ENCODE peak calls at places on chromosome 18, in six cellular contexts. K, I, O, D, E and C are unnamed samples.
A peak's percentile ranks its signal among the peaks of the same experiment; 100 is the strongest.

GRCh38 chr18:65415167-65415566 is 335.6 kb upstream of the CDH7 start:
- DNase-seq in O (no peak), I (no peak), K (no peak), E (no peak), D (no peak), C (no peak)

GRCh38 chr18:7300971-7301553 is 70.2 kb downstream of the LRRC30 start:
- DNase-seq in K (no peak), I (no peak), O (no peak), D (no peak), E (no peak), C (no peak)

GRCh38 chr18:57397440-57397839 is 37.7 kb upstream of the ONECUT2 start:
- DNase-seq in E (peak; percentile 1), O (peak; percentile 43), I (peak; percentile 84), D (no peak), K (peak; percentile 7), C (no peak)

GRCh38 chr18:6962571-6963451 is 154.8 kb downstream of the LAMA1 start:
- DNase-seq in O (no peak), I (no peak), D (no peak), K (no peak), E (no peak), C (no peak)

GRCh38 chr18:77544792-77545191 is 295.1 kb downstream of the GALR1 start:
- DNase-seq in I (no peak), K (no peak), O (no peak), D (no peak), E (no peak), C (no peak)

GRCh38 chr18:54150226-54150625 is 74.2 kb downstream of the MBD2 start:
- DNase-seq in E (peak; percentile 12), D (no peak), O (no peak), I (no peak), K (no peak), C (no peak)

GRCh38 chr18:50162486-50163304 is 32.3 kb downstream of the MYO5B start:
- DNase-seq in K (no peak), E (no peak), I (no peak), O (no peak), D (no peak), C (no peak)

GRCh38 chr18:5879479-5879882 is 15.8 kb downstream of the TMEM200C start:
- DNase-seq in O (peak; percentile 31), K (peak; percentile 66), D (no peak), I (peak; percentile 65), E (peak; percentile 65), C (peak; percentile 29)

GRCh38 chr18:7871560-7872456 is 304.7 kb downstream of the PTPRM start:
- DNase-seq in E (peak; percentile 62), D (no peak), I (peak; percentile 17), K (peak; percentile 42), O (no peak), C (no peak)

GRCh38 chr18:5237723-5238370 is 40.8 kb upstream of the AKAIN1 start:
- DNase-seq in I (peak; percentile 85), O (peak; percentile 74), K (peak; percentile 91), D (peak; percentile 84), E (peak; percentile 93), C (peak; percentile 70)

GRCh38 chr18:29003194-29003593 is 826.3 kb upstream of the CDH2 start:
- DNase-seq in O (no peak), D (no peak), K (no peak), E (no peak), I (no peak), C (no peak)

GRCh38 chr18:50298443-50299284 is 11.2 kb upstream of the CXXC1 start:
- DNase-seq in I (no peak), O (no peak), K (no peak), D (no peak), E (no peak), C (no peak)

GRCh38 chr18:3448845-3449701 is 899 bp upstream of the TGIF1 start:
- DNase-seq in E (peak; percentile 94), D (peak; percentile 86), O (peak; percentile 88), I (peak; percentile 90), K (peak; percentile 94), C (peak; percentile 45)

GRCh38 chr18:63683152-63683551 is 19.6 kb upstream of the SERPINB11 start:
- DNase-seq in O (peak; percentile 96), K (peak; percentile 90), I (peak; percentile 96), E (peak; percentile 96), D (no peak), C (peak; percentile 5)

GRCh38 chr18:30451976-30452375 is 590.6 kb downstream of the DSC3 start:
- DNase-seq in O (no peak), E (no peak), D (no peak), I (no peak), K (no peak), C (no peak)

GRCh38 chr18:66682855-66683322 is 79.0 kb upstream of the CDH19 start:
- DNase-seq in O (peak; percentile 0), I (no peak), E (peak; percentile 8), K (no peak), D (no peak), C (no peak)

GRCh38 chr18:8756571-8756970 is 51.2 kb downstream of the MTCL1 start:
- DNase-seq in E (no peak), K (no peak), O (no peak), I (no peak), D (no peak), C (no peak)

GRCh38 chr18:35193313-35193712 is 47.5 kb upstream of the ZNF397 start:
- DNase-seq in E (no peak), I (no peak), K (no peak), D (no peak), O (no peak), C (no peak)

GRCh38 chr18:45733535-45733934 is 9.6 kb downstream of the SLC14A1 start:
- DNase-seq in K (no peak), O (no peak), E (no peak), I (no peak), D (no peak), C (no peak)

GRCh38 chr18:22169011-22169888 is at the start of gene GATA6:
- DNase-seq in I (peak; percentile 91), K (peak; percentile 95), D (no peak), O (peak; percentile 92), E (peak; percentile 98), C (peak; percentile 73)

GRCh38 chr18:22171263-22171838 is 2.0 kb downstream of the GATA6 start:
- DNase-seq in D (no peak), K (no peak), E (no peak), I (no peak), O (no peak), C (no peak)

GRCh38 chr18:22169889-22170420 is 566 bp downstream of the GATA6 start:
- DNase-seq in O (no peak), E (no peak), I (peak; percentile 53), D (no peak), K (peak; percentile 67), C (no peak)

GRCh38 chr18:22171839-22172582 is 2.6 kb downstream of the GATA6 start:
- DNase-seq in D (no peak), K (peak; percentile 30), O (no peak), E (no peak), I (no peak), C (no peak)

GRCh38 chr18:22170421-22171262 is 1.3 kb downstream of the GATA6 start:
- DNase-seq in E (peak; percentile 80), K (peak; percentile 72), I (peak; percentile 75), D (no peak), O (peak; percentile 77), C (no peak)
- H3K4me3 ChIP-seq in E (peak overlapping the region; percentile 90), K (peak overlapping the region; percentile 91), I (peak overlapping the region; percentile 77), D (no peak overlapping the region), O (peak overlapping the region; percentile 86), C (peak overlapping the region; percentile 80)

GRCh38 chr18:74152906-74153305 is 4.6 kb downstream of the TIMM21 start:
- DNase-seq in E (no peak), D (no peak), O (no peak), I (no peak), K (no peak), C (no peak)

GRCh38 chr18:74153793-74154192 is 5.5 kb downstream of the TIMM21 start:
- DNase-seq in D (no peak), E (no peak), I (no peak), O (no peak), K (no peak), C (no peak)

GRCh38 chr18:74152270-74152669 is 3.9 kb downstream of the TIMM21 start:
- DNase-seq in E (no peak), K (no peak), D (no peak), I (no peak), O (no peak), C (no peak)

GRCh38 chr18:74155276-74155675 is 7.0 kb downstream of the TIMM21 start:
- DNase-seq in K (no peak), O (peak; percentile 31), E (peak; percentile 6), I (peak; percentile 64), D (no peak), C (no peak)

GRCh38 chr18:74153377-74153776 is 5.1 kb downstream of the TIMM21 start:
- DNase-seq in D (no peak), E (no peak), O (no peak), I (no peak), K (peak; percentile 6), C (no peak)
- H3K4me3 ChIP-seq in D (no peak overlapping the region), E (no peak overlapping the region), O (no peak overlapping the region), I (no peak overlapping the region), K (no peak overlapping the region), C (no peak overlapping the region)

DNA sequence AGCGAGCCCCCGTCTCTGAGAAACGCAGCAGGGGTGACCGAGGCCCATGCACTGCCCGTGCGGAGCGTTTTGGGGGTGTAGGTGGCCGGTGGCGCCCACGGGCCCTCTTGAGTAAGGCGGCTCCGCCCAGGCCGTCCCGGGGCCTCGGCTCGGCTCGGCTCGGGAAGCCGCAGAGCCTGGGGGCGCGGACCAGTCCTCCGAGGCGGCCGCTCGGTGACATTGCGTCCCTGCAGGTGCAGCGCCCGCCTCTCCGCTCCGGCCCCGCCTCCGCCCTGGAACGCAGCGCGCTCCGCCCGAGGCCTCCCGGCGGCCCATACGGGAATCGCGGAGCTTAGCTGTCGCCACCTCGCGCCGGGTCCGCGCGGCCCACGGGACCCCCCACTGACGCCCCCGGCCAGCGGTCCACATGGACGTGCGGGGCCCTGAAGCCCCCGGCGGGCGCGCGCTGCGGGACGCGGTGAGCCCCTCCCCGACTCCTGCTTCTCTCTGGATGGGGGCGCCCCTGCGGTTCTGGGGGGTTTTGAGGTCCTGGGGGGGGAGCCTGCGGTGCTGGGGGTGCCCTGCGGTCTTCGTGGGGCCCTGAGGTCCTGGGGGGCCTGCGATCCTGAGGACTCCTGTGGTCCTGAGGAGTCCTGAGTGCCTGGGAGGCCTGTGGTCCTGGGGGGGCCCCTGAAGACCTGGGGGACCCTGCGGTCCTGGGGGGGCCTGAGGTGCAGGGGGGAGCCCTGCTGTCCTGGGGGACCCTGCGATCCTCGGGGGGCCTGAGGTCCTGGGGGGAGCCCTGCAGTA is at the start of gene HSBP1L1:
- DNase-seq in I (no peak), E (no peak), K (peak; percentile 26), D (peak; percentile 61), O (no peak), C (no peak)
- H3K4me3 ChIP-seq in I (peak within 1 kb of the TSS; percentile 66), E (peak within 1 kb of the TSS; percentile 64), K (peak within 1 kb of the TSS; percentile 65), D (peak within 1 kb of the TSS; percentile 54), O (peak within 1 kb of the TSS; percentile 52), C (peak within 1 kb of the TSS; percentile 52)

DNA sequence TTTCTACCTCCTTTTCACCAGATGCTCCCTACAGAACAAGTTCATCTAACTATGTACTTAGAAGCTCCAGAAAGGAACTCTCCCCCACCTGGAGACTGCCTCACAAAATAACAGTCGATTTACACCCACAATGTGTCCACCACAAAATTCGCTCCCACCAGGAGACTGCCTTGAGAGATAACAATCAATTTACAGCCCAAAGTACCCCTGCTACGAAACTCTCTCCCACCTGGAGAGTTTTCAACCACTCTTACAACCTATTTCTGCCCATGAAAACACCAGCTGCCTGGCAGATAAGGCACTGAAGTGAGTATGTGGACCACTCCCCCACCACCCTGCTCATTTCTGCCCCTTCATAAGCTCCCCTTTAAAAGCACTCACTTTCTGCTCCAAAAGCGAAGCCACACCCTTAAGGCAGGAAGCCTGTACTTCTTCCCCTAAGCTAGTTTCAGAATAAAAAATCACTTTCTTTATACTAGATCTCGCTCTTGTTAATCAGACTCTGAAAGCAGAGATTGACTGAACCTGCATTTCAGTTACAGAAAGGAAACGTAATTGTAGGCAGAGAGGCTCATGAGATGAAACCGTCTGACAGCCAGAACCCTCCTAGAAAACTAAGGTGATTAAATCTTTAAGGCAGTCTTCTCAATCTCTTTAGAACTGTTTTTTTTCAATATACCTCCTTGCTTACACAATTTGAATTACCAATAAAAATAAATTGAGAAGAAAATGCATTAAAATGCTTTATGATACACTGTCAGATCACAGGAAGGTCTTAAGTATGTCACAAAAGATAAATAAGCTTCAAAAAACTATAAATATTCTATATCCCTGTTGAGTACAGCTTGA is 94.3 kb upstream of the RBBP8 start:
- DNase-seq in I (no peak), K (no peak), E (no peak), D (peak; percentile 67), O (no peak), C (no peak)
- H3K4me3 ChIP-seq in I (no peak overlapping the region), K (no peak overlapping the region), E (no peak overlapping the region), D (peak overlapping the region; percentile 45), O (no peak overlapping the region), C (no peak overlapping the region)